ENCODE peak calls at places on chromosomes 1 and 21, in ten cellular contexts. X, M, A, V, O, G, Z, T, W and R are unnamed samples.

GRCh38 chr1:63907051-63907450 is 133.2 kb downstream of the ROR1 start:
- DNase-seq in G (no peak), V (no peak), T (no peak), O (no peak), W (no peak), A (no peak), X (no peak), M (no peak), Z (no peak), R (no peak)

GRCh38 chr21:25572895-25573310 is 34.4 kb downstream of the MRPL39 start:
- DNase-seq in O (no peak), G (no peak), X (no peak), V (no peak), M (peak), Z (no peak), A (no peak), W (no peak), T (no peak), R (no peak)

GRCh38 chr1:43512133-43512532 is 18.6 kb upstream of the PTPRF start:
- DNase-seq in A (no peak), Z (no peak), T (no peak), M (no peak), G (no peak), O (no peak), W (no peak), V (no peak), X (no peak), R (no peak)

GRCh38 chr1:179080866-179081695 is 789 bp upstream of the TOR3A start:
- DNase-seq in X (no peak), M (peak), O (no peak), G (no peak), A (no peak), W (no peak), Z (no peak), V (no peak), T (no peak), R (no peak)

GRCh38 chr1:194076646-194077045 is 890.2 kb upstream of the B3GALT2 start:
- DNase-seq in V (no peak), X (no peak), W (no peak), G (no peak), Z (no peak), O (no peak), M (no peak), T (no peak), A (no peak), R (no peak)

GRCh38 chr1:165877940-165878556 is 50.6 kb downstream of the UCK2 start:
- DNase-seq in X (no peak), M (no peak), T (no peak), O (no peak), A (no peak), W (no peak), V (no peak), G (no peak), Z (no peak), R (no peak)

GRCh38 chr21:42019101-42019605 is 9.0 kb upstream of the ZBTB21 start:
- DNase-seq in A (no peak), M (no peak), G (no peak), V (no peak), X (no peak), W (no peak), T (no peak), O (no peak), Z (no peak), R (no peak)

GRCh38 chr21:37874481-37874880 is 41.8 kb downstream of the KCNJ6 start:
- DNase-seq in V (no peak), M (no peak), W (no peak), O (no peak), T (no peak), X (no peak), G (no peak), A (no peak), Z (no peak), R (no peak)

GRCh38 chr1:178189814-178190213 is 95.9 kb downstream of the RASAL2 start:
- DNase-seq in M (peak), Z (peak), T (no peak), W (no peak), A (no peak), V (peak), O (no peak), X (peak), G (peak), R (peak)

GRCh38 chr1:12608311-12608957 is 9.6 kb downstream of the DHRS3 start:
- DNase-seq in X (no peak), G (no peak), A (no peak), T (no peak), V (no peak), W (no peak), M (no peak), O (no peak), Z (no peak), R (no peak)

GRCh38 chr1:23475134-23475628 is 8.8 kb downstream of the ASAP3 start:
- DNase-seq in X (no peak), O (peak), T (no peak), Z (no peak), V (no peak), G (peak), A (no peak), M (no peak), W (no peak), R (no peak)

GRCh38 chr1:112093372-112093694 is 103.9 kb upstream of the KCND3 start:
- DNase-seq in V (no peak), M (no peak), A (no peak), X (no peak), T (no peak), G (no peak), W (no peak), Z (no peak), O (no peak), R (no peak)

GRCh38 chr21:37047079-37047478 is 25.8 kb downstream of the PIGP start:
- DNase-seq in Z (no peak), O (no peak), G (no peak), W (no peak), A (no peak), V (no peak), M (no peak), X (no peak), T (no peak), R (no peak)

GRCh38 chr1:228782662-228783414 is 47.6 kb downstream of the RHOU start:
- DNase-seq in Z (no peak), W (no peak), X (no peak), V (no peak), T (no peak), M (no peak), A (no peak), G (no peak), O (no peak), R (no peak)

GRCh38 chr1:75632350-75632949 is 21.5 kb upstream of the SLC44A5 start:
- DNase-seq in X (peak), W (no peak), V (peak), A (no peak), T (peak), Z (peak), G (peak), M (no peak), O (peak), R (peak)

GRCh38 chr1:112542206-112542973 is 33.6 kb downstream of the WNT2B start:
- DNase-seq in O (no peak), Z (no peak), W (no peak), A (no peak), G (no peak), V (no peak), M (no peak), T (no peak), X (no peak), R (no peak)

GRCh38 chr1:53501065-53502005 is 42.1 kb downstream of the DMRTB1 start:
- DNase-seq in G (no peak), M (no peak), W (no peak), O (no peak), Z (no peak), V (no peak), A (no peak), T (no peak), X (no peak), R (no peak)

GRCh38 chr1:52216907-52217458 is 75.1 kb downstream of the ZFYVE9 start:
- DNase-seq in A (no peak), W (no peak), V (no peak), M (no peak), G (no peak), Z (no peak), O (no peak), X (no peak), T (no peak), R (no peak)

GRCh38 chr1:30378023-30378596 is 345.3 kb downstream of the MATN1 start:
- DNase-seq in G (no peak), O (no peak), X (no peak), Z (no peak), T (no peak), M (no peak), W (no peak), A (no peak), V (no peak), R (no peak)

GRCh38 chr1:39754026-39754569 is 15.4 kb downstream of the PPIE start:
- DNase-seq in Z (no peak), W (no peak), V (no peak), O (no peak), G (no peak), T (no peak), A (no peak), X (no peak), M (no peak), R (no peak)

GRCh38 chr1:12314328-12314903 is 84.6 kb downstream of the VPS13D start:
- DNase-seq in M (peak), V (peak), X (no peak), O (no peak), A (no peak), W (no peak), Z (no peak), G (no peak), T (no peak), R (no peak)

GRCh38 chr1:227789042-227789880 is 26.2 kb upstream of the PRSS38 start:
- DNase-seq in V (no peak), M (no peak), W (no peak), Z (peak), A (no peak), T (no peak), G (no peak), O (no peak), X (peak), R (no peak)

GRCh38 chr1:153447498-153448170 is 12.8 kb downstream of the S100A7 start:
- DNase-seq in O (peak), M (no peak), A (no peak), X (no peak), V (no peak), T (no peak), G (peak), W (no peak), Z (no peak), R (no peak)

GRCh38 chr21:34886554-34887385 is 162.3 kb downstream of the RUNX1 start:
- DNase-seq in G (no peak), W (no peak), X (no peak), A (no peak), Z (no peak), T (peak), O (no peak), M (peak), V (peak), R (no peak)

GRCh38 chr1:152656459-152656858 is 6.7 kb upstream of the LCE2D start:
- DNase-seq in V (no peak), G (no peak), Z (no peak), X (no peak), W (no peak), A (no peak), O (no peak), M (no peak), T (no peak), R (no peak)

GRCh38 chr1:45543599-45544417 is 6.8 kb upstream of the AKR1A1 start:
- DNase-seq in O (no peak), G (no peak), M (peak), A (no peak), T (no peak), Z (no peak), X (no peak), V (no peak), W (no peak), R (no peak)

GRCh38 chr1:234583755-234584430 is 26.1 kb downstream of the IRF2BP2 start:
- DNase-seq in O (no peak), G (no peak), A (no peak), W (no peak), Z (no peak), X (no peak), V (no peak), T (no peak), M (no peak), R (no peak)